ENCODE peak calls at places on chromosomes 7 and 10, in four cellular contexts. S, H, W and E are unnamed samples.
A peak's percentile ranks its signal among the peaks of the same experiment; 100 is the strongest.

GRCh38 chr10:88091490-88092061 is 228.2 kb downstream of the PTEN start:
- DNase-seq in S (no peak), H (no peak), W (no peak), E (peak; percentile 22)

GRCh38 chr10:100109670-100110069 is 28.0 kb upstream of the CPN1 start:
- DNase-seq in S (no peak), H (no peak), W (no peak), E (no peak)

GRCh38 chr10:49625411-49625810 is 11.6 kb downstream of the CHAT start:
- DNase-seq in S (no peak), H (no peak), W (no peak), E (no peak)

GRCh38 chr10:132058111-132058745 is 7.5 kb upstream of the JAKMIP3 start:
- DNase-seq in S (no peak), H (no peak), W (no peak), E (no peak)

GRCh38 chr10:72389022-72389421 is 34.3 kb upstream of the DNAJB12 start:
- DNase-seq in S (no peak), H (no peak), W (no peak), E (no peak)

GRCh38 chr10:5076615-5077014 is 17.6 kb upstream of the AKR1C3 start:
- DNase-seq in S (peak; percentile 64), H (peak; percentile 81), W (no peak), E (no peak)

GRCh38 chr10:75358121-75358520 is 43.4 kb downstream of the ZNF503 start:
- DNase-seq in S (no peak), H (no peak), W (no peak), E (no peak)

GRCh38 chr10:121183241-121183640 is 332.1 kb downstream of the WDR11 start:
- DNase-seq in S (no peak), H (no peak), W (no peak), E (no peak)

GRCh38 chr10:71366710-71367109 is 30.0 kb upstream of the CDH23 start:
- DNase-seq in S (peak; percentile 26), H (no peak), W (no peak), E (no peak)

GRCh38 chr7:137508437-137509175 is 165.1 kb upstream of the PTN start:
- DNase-seq in S (peak; percentile 77), H (peak; percentile 96), W (no peak), E (no peak)

GRCh38 chr10:86508217-86508616 is 13.4 kb downstream of the WAPL start:
- DNase-seq in S (no peak), H (no peak), W (no peak), E (no peak)

GRCh38 chr10:131238669-131239280 is 72.7 kb downstream of the TCERG1L start:
- DNase-seq in S (no peak), H (no peak), W (no peak), E (no peak)

GRCh38 chr7:71633571-71634008 is 501.6 kb downstream of the GALNT17 start:
- DNase-seq in S (peak; percentile 86), H (peak; percentile 97), W (no peak), E (no peak)

GRCh38 chr10:28796606-28797512 is 119.5 kb downstream of the BAMBI start:
- DNase-seq in S (peak; percentile 0), H (peak; percentile 82), W (no peak), E (no peak)

GRCh38 chr7:4681922-4682620 is at the start of gene FOXK1:
- DNase-seq in S (peak; percentile 91), H (peak; percentile 65), W (peak; percentile 90), E (peak; percentile 74)

GRCh38 chr7:146405737-146406136 is 289.1 kb downstream of the CNTNAP2 start:
- DNase-seq in S (no peak), H (no peak), W (no peak), E (no peak)